ENCODE peak calls at places on chromosomes 16 and 17, in seven cellular contexts. Y, E, P, G, T, A and J are unnamed samples.

GRCh38 chr17:54172654-54173316 is 350.1 kb downstream of the KIF2B start:
- DNase-seq in A (no peak), P (peak), G (no peak), T (no peak), E (peak), Y (no peak), J (no peak)

GRCh38 chr16:51535591-51535990 is 384.5 kb upstream of the SALL1 start:
- DNase-seq in T (no peak), Y (no peak), G (no peak), A (no peak), E (no peak), P (no peak), J (no peak)

GRCh38 chr16:15983898-15984297 is 34.5 kb downstream of the ABCC1 start:
- DNase-seq in E (no peak), G (no peak), Y (no peak), P (no peak), A (no peak), T (no peak), J (no peak)

GRCh38 chr16:51155199-51155607 is 4.1 kb upstream of the SALL1 start:
- DNase-seq in Y (no peak), T (no peak), P (no peak), E (peak), A (no peak), G (no peak), J (no peak)

GRCh38 chr16:17846030-17846429 is 375.3 kb upstream of the XYLT1 start:
- DNase-seq in G (no peak), T (no peak), P (no peak), A (no peak), E (no peak), Y (no peak), J (no peak)

GRCh38 chr17:48539177-48539576 is 5.7 kb downstream of the HOXB2 start:
- DNase-seq in E (no peak), T (no peak), Y (no peak), P (no peak), G (no peak), A (no peak), J (no peak)

GRCh38 chr17:74351552-74352210 is 10.0 kb downstream of the BTBD17 start:
- DNase-seq in G (no peak), Y (no peak), E (no peak), P (no peak), A (no peak), T (no peak), J (no peak)

GRCh38 chr16:84843149-84844048 is 23.6 kb downstream of the CRISPLD2 start:
- DNase-seq in E (no peak), Y (no peak), A (no peak), G (no peak), T (no peak), P (no peak), J (no peak)

GRCh38 chr16:2206420-2206779 is 1.1 kb downstream of the MLST8 start:
- DNase-seq in P (no peak), G (no peak), A (no peak), T (no peak), Y (no peak), E (no peak), J (no peak)

GRCh38 chr17:28381141-28381825 is 9.8 kb downstream of the SARM1 start:
- DNase-seq in E (peak), G (no peak), T (peak), Y (no peak), P (no peak), A (no peak), J (no peak)

GRCh38 chr17:79353548-79353947 is 257.3 kb downstream of the RBFOX3 start:
- DNase-seq in Y (no peak), G (no peak), E (no peak), A (no peak), P (no peak), T (no peak), J (no peak)

GRCh38 chr17:42304187-42305030 is 16.1 kb downstream of the STAT5A start:
- DNase-seq in P (peak), G (no peak), A (no peak), E (no peak), Y (no peak), T (no peak), J (no peak)

GRCh38 chr17:46742539-46743270 is 75.8 kb downstream of the WNT3 start:
- DNase-seq in A (no peak), P (no peak), E (no peak), Y (no peak), T (no peak), G (no peak), J (no peak)

GRCh38 chr17:66975614-66976378 is 11.3 kb downstream of the CACNG4 start:
- DNase-seq in Y (peak), G (no peak), T (no peak), P (peak), A (no peak), E (no peak), J (no peak)

DNA sequence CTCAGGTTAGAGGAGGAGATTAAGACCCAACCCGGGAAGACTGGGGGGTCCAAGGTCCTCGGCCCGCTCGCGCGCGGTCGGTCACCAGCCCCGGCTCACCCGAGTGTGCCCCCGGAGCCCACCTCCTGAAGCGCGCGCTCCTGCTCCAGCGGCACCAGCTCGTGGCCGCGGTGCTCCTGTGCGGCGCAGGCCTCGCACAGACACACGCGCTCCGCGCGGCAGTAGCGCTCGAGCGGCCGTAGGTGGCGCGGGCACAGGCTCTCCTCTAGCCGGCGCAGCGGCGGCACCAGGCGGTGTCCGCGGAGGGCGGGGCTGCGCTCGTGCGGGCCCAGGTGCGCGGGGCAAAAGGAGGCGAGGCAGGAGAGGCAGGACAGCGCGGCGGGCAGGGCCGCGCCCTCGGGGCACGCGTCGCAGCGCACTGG is 618 bp downstream of the TRIM47 start:
- DNase-seq in A (peak), G (peak), E (peak), T (peak), P (peak), Y (peak), J (no peak)
- TF ChIP-seq CTCF in A (peak), G (peak), E (peak), T (peak), P (peak), Y (peak), J (peak)

GRCh38 chr17:33927732-33928133 is 327.4 kb upstream of the CCL2 start:
- DNase-seq in E (no peak), P (no peak), Y (peak), A (no peak), T (no peak), G (no peak), J (no peak)
- TF ChIP-seq CTCF in E (no peak), P (peak), Y (peak), A (no peak), T (peak), G (no peak), J (peak)

DNA sequence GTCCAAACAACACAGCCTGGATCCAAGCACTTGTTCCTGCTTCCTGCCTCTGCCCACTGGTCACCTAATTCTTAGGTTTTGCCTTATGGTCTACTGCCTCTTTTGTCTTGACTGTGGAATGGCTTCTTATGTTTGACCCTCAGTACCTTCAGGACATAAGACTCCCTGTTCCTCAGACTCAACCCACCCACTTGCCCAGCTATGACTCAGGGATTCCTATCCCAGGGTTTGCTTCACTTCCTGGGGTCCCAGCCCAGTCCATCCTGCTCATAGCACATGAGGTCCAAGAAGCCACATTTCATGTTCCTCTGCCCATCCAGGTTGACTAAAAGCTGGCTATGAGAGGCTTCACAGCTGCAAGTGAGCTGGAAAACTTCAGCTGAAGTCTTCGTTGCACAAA is 320.9 kb upstream of the CDH5 start:
- DNase-seq in A (no peak), Y (no peak), P (no peak), G (no peak), T (no peak), E (no peak), J (no peak)
- TF ChIP-seq CTCF in A (no peak), Y (no peak), P (no peak), G (no peak), T (no peak), E (no peak), J (no peak)

GRCh38 chr17:77331161-77331864 is 190.5 kb downstream of the SEC14L1 start:
- DNase-seq in T (peak), E (peak), P (peak), Y (peak), A (peak), G (peak), J (peak)
- TF ChIP-seq CTCF in T (peak), E (peak), P (peak), Y (peak), A (peak), G (peak), J (peak)

GRCh38 chr17:81489986-81490598 is 22.5 kb downstream of the ACTG1 start:
- DNase-seq in T (no peak), P (no peak), Y (no peak), E (no peak), A (no peak), G (no peak), J (no peak)
- TF ChIP-seq CTCF in T (no peak), P (no peak), Y (no peak), E (no peak), A (no peak), G (no peak), J (no peak)

DNA sequence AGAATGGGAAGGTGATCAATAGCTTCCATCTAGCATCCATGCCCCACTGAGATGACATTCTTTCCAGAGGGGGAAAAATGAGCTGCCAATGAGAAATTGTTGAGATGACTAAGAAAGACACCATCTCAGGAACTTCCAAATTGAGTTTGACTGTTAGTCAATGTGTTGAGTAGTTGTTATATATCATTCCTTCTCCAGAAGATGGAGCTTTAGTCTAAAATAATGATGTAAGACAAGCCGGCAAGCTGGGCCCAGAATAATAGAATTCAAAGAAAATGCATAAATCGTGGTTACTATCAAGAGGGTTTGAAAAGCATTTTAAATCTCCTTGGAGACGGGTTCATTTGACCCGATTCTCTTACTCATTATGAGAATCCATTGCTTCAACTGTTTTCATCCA is 71.0 kb upstream of the ATF7IP2 start:
- DNase-seq in A (no peak), T (no peak), P (peak), Y (peak), G (no peak), E (no peak), J (no peak)
- TF ChIP-seq CTCF in A (peak), T (no peak), P (peak), Y (no peak), G (no peak), E (no peak), J (no peak)

GRCh38 chr17:7416323-7416722 is 3.8 kb upstream of the SPEM1 start:
- DNase-seq in T (no peak), P (no peak), A (no peak), Y (no peak), G (no peak), E (no peak), J (no peak)
- TF ChIP-seq CTCF in T (no peak), P (peak), A (no peak), Y (no peak), G (no peak), E (no peak), J (no peak)

DNA sequence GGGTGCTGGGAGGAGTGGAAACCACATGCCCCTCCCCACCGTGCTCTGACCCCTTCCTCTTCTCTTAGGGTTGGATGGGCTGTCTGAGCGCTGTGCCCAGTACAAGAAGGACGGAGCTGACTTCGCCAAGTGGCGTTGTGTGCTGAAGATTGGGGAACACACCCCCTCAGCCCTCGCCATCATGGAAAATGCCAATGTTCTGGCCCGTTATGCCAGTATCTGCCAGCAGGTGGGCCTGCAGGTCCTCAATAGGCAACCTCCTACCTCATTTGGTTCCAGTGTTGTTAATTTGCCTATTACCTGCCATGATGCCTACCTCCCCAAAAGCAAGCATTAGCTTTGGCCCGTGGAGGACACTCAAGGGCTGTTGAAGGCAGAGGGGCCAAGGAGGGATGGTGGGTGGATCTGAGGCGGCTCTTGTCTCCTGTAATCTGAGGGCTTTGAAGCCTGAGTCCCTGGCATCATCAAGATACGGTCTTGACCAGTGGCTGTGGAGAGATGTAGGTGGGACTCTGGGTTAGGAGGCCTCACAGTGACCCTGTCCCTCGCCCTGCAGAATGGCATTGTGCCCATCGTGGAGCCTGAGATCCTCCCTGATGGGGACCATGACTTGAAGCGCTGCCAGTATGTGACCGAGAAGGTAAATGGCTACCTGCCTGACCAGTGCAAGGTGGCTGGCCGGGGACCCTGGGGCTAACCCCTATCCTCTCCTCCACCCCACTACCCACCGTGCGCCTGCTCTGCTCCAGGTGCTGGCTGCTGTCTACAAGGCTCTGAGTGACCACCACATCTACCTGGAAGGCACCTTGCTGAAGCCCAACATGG is 3.4 kb downstream of the ALDOA start:
- DNase-seq in P (peak), G (no peak), Y (peak), T (peak), A (no peak), E (no peak), J (no peak)
- TF ChIP-seq CTCF in P (peak), G (no peak), Y (peak), T (peak), A (peak), E (peak), J (peak)

GRCh38 chr17:50988427-50988826 is 122.3 kb upstream of the TOB1 start:
- DNase-seq in T (no peak), G (no peak), Y (no peak), P (peak), E (no peak), A (no peak), J (no peak)
- TF ChIP-seq CTCF in T (no peak), G (no peak), Y (no peak), P (no peak), E (no peak), A (no peak), J (no peak)